ENCODE peak calls at places on chromosomes 12 and 14, in six cellular contexts. X is H9, Y is heart left ventricle, E is psoas muscle, U is HFFc6, M is B cell. L is an unnamed sample.

GRCh38 chr14:51328089-51328941 is 88.3 kb downstream of the TMX1 start:
- DNase-seq in Y (peak; percentile 29), M (no peak), X (no peak), U (peak; percentile 30), E (peak; percentile 21), L (peak; percentile 9)

GRCh38 chr12:110874781-110875180 is 28.0 kb downstream of the CCDC63 start:
- DNase-seq in E (no peak), U (no peak), M (no peak), Y (no peak), X (no peak), L (no peak)

GRCh38 chr14:36720657-36721056 is 59.0 kb downstream of the PAX9 start:
- DNase-seq in U (no peak), X (no peak), E (no peak), Y (no peak), M (no peak), L (no peak)

GRCh38 chr12:64127811-64128210 is 94.3 kb downstream of the KICS2 start:
- DNase-seq in U (no peak), E (no peak), M (no peak), Y (no peak), X (no peak), L (no peak)

GRCh38 chr14:103869406-103870143 is 22.2 kb upstream of the PPP1R13B start:
- DNase-seq in U (no peak), E (no peak), Y (no peak), X (no peak), M (no peak), L (no peak)

GRCh38 chr12:120276734-120277133 is 11.2 kb upstream of the PXN start:
- DNase-seq in E (no peak), M (no peak), U (peak; percentile 59), X (no peak), Y (no peak), L (no peak)

GRCh38 chr14:75875958-75876357 is 105.8 kb downstream of the TGFB3 start:
- DNase-seq in M (no peak), E (no peak), X (no peak), U (no peak), Y (no peak), L (no peak)

GRCh38 chr12:87848248-87848868 is 180.8 kb downstream of the C12orf50 start:
- DNase-seq in Y (no peak), U (peak; percentile 43), X (no peak), M (no peak), E (no peak), L (no peak)

GRCh38 chr12:51202650-51203198 is 15.1 kb downstream of the POU6F1 start:
- DNase-seq in Y (no peak), U (no peak), E (no peak), X (no peak), M (no peak), L (no peak)

GRCh38 chr12:48001426-48002178 is 2.7 kb downstream of the COL2A1 start:
- DNase-seq in Y (peak; percentile 64), M (peak; percentile 39), E (peak; percentile 55), U (peak; percentile 15), X (peak; percentile 87), L (peak; percentile 26)

GRCh38 chr14:74735113-74735512 is 22.2 kb downstream of the FCF1 start:
- DNase-seq in E (no peak), Y (no peak), M (no peak), X (no peak), U (no peak), L (no peak)

GRCh38 chr14:68426661-68427549 is 366.0 kb downstream of the ZFP36L1 start:
- DNase-seq in E (no peak), Y (no peak), M (no peak), X (no peak), U (no peak), L (no peak)

GRCh38 chr14:85288041-85288440 is 241.9 kb upstream of the FLRT2 start:
- DNase-seq in M (no peak), E (no peak), X (no peak), Y (no peak), U (no peak), L (no peak)

GRCh38 chr12:8045952-8046944 is 13.7 kb downstream of the FOXJ2 start:
- DNase-seq in X (peak; percentile 84), M (peak; percentile 72), E (peak; percentile 77), U (peak; percentile 63), Y (peak; percentile 73), L (peak; percentile 75)

GRCh38 chr12:94832780-94833760 is 170.4 kb downstream of the NDUFA12 start:
- DNase-seq in Y (no peak), U (no peak), X (peak; percentile 76), E (no peak), M (no peak), L (peak; percentile 72)

GRCh38 chr12:128829870-128830504 is 6.2 kb upstream of the SLC15A4 start:
- DNase-seq in E (no peak), X (no peak), M (peak; percentile 89), U (no peak), Y (no peak), L (no peak)

GRCh38 chr12:55142896-55143870 is 17.0 kb downstream of the OR9K2 start:
- DNase-seq in M (no peak), X (peak; percentile 69), Y (no peak), U (peak; percentile 30), E (no peak), L (peak; percentile 28)

GRCh38 chr12:105949391-105949790 is 189.4 kb downstream of the NUAK1 start:
- DNase-seq in X (no peak), U (no peak), M (no peak), E (no peak), Y (no peak), L (no peak)

GRCh38 chr12:47032644-47033043 is 46.8 kb upstream of the PCED1B start:
- DNase-seq in M (no peak), E (no peak), U (peak; percentile 55), X (no peak), Y (no peak), L (no peak)

GRCh38 chr14:103502877-103503276 is 19.8 kb downstream of the CKB start:
- DNase-seq in M (no peak), E (no peak), X (no peak), Y (no peak), U (no peak), L (no peak)

GRCh38 chr12:124648710-124649384 is 81.4 kb upstream of the NCOR2 start:
- DNase-seq in Y (no peak), E (no peak), U (no peak), X (no peak), M (no peak), L (no peak)

GRCh38 chr14:91897121-91897701 is 29.9 kb upstream of the TC2N start:
- DNase-seq in X (no peak), M (no peak), U (peak; percentile 34), Y (peak; percentile 54), E (peak; percentile 56), L (peak; percentile 89)

GRCh38 chr14:21095430-21096205 is 2.8 kb downstream of the ZNF219 start:
- DNase-seq in E (no peak), Y (no peak), U (peak; percentile 22), M (no peak), X (peak; percentile 31), L (no peak)

GRCh38 chr12:31015215-31015614 is 58.4 kb upstream of the DDX11 start:
- DNase-seq in Y (no peak), X (no peak), M (no peak), U (no peak), E (no peak), L (no peak)

GRCh38 chr12:31011336-31011735 is 62.3 kb upstream of the DDX11 start:
- DNase-seq in U (no peak), M (no peak), X (no peak), Y (no peak), E (no peak), L (peak; percentile 0)

GRCh38 chr12:31009976-31010375 is 63.7 kb upstream of the DDX11 start:
- DNase-seq in Y (no peak), U (no peak), E (no peak), M (no peak), X (no peak), L (peak; percentile 0)

GRCh38 chr12:31008961-31009840 is 64.5 kb upstream of the DDX11 start:
- DNase-seq in Y (no peak), X (no peak), U (no peak), E (no peak), M (no peak), L (no peak)

DNA sequence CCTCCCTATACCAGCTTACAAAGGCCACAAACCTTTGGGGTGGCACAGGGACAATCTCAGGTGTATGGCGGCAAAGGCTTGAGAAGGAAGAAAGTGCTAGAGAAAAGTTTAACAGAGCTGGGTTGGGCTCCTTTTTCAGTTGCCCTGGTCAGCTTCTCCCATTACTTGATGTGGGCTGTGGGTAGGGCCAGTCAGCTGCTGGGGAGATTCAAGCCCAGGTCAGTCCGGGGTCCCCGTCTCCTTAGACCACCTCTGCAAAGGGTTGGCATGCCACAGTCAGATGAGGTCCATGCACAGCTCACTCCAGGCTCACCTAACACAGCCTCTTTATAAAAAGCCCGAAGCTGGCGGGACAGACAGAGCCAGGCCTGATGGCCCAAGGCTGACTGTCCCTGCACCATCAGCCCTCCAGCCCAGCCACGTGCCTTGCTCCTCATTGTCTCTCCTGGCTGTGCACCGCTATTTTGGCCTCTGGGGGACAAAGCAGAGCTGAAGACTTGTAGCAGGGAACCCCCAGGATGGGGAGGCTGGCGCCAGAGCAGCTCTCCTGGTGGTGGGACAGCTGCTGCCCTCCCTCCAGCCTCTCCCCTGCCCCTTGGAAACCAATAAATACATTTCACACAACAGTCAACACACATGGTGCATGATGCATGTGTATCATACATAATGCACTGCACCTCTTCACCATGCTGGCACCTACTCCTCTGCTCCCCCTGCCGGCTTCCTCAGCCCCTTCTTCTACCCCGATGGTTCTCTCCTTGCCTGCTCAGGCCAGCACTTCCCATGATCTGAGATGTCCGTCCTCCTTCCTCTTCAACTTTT is 61.7 kb upstream of the DDX11 start:
- DNase-seq in X (no peak), Y (no peak), U (no peak), E (no peak), M (no peak), L (no peak)
- TF ChIP-seq CTCF in X (peak; percentile 50), Y (no peak), U (peak; percentile 59), E (no peak), M (no peak), L (no peak)

GRCh38 chr12:25266522-25266921 is 15.8 kb upstream of the KRAS start:
- DNase-seq in U (no peak), X (no peak), M (no peak), Y (no peak), E (no peak), L (no peak)
- TF ChIP-seq CTCF in U (no peak), X (no peak), M (no peak), Y (no peak), E (no peak), L (no peak)

DNA sequence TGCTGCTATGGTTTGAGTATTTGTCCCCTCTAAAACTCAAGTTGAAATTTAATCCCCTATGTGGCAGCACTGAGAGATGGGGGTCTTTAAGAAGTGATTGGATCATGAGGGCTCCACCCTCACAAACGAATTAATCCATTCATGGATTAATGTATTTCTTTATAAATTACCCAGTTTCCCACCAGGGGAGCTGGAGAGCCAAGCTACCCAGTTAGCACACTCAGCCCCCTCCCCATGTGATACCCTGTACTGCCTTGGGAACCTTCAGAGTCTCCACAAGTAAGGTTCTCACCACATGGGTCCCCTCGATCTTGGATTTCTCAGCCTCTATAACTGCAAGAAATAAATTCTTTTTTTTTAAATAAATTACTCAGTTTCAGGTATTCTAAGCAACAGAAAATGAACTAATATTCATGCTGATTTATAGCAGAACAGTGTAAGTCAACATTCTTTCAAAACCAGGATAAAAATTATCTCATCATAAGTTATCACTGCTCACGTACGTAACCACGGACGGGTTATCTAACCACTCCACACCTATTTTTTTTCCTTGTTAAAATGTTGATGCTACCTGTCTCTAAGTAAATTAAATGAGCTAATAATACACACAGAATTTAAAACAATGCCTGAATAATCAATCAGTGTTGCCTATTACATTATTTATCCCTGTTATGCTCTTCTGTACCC is 3.6 kb downstream of the NAP1L1 start:
- DNase-seq in Y (no peak), M (no peak), E (no peak), X (no peak), U (no peak), L (no peak)
- TF ChIP-seq CTCF in Y (no peak), M (peak; percentile 59), E (no peak), X (peak; percentile 60), U (peak; percentile 63), L (no peak)

GRCh38 chr14:66315098-66315497 is 171.1 kb upstream of the CCDC196 start:
- DNase-seq in E (no peak), Y (no peak), U (no peak), M (no peak), X (no peak), L (no peak)
- TF ChIP-seq CTCF in E (no peak), Y (no peak), U (no peak), M (no peak), X (no peak), L (no peak)

L was measured in thyroid gland.